ENCODE peak calls at places on chromosome 13, in ten cellular contexts. L is AG10803; M is brain pericyte; A is choroid plexus epithelial cell; N is erythroblast; F is naive B cell; G is NCI-H460; I is mammary epithelial cell; E is stimulated activated CD4-positive, alpha-beta T cell treated with anti-CD3 and anti-CD28 coated beads, Interleukin-4, amount 100 ng/mL, for 1 hour; K is lung. V is an unnamed sample.
A peak's percentile ranks its signal among the peaks of the same experiment; 100 is the strongest.

GRCh38 chr13:22275393-22275792 is 604.5 kb downstream of the FGF9 start:
- DNase-seq in F (no peak), N (no peak), L (no peak), G (no peak), M (no peak), I (no peak), E (no peak), A (no peak), K (no peak), V (no peak)

GRCh38 chr13:46492946-46493345 is 60.0 kb upstream of the LRCH1 start:
- DNase-seq in L (peak; percentile 59), G (peak; percentile 25), N (peak; percentile 56), M (no peak), E (no peak), A (peak; percentile 71), F (peak; percentile 21), K (no peak), I (peak; percentile 16), V (no peak)

GRCh38 chr13:107069107-107069776 is 501.3 kb upstream of the ARGLU1 start:
- DNase-seq in A (peak; percentile 22), I (no peak), F (no peak), M (no peak), L (no peak), G (no peak), E (no peak), K (no peak), N (no peak), V (no peak)

GRCh38 chr13:60258349-60258748 is 94.6 kb upstream of the DIAPH3 start:
- DNase-seq in E (no peak), A (no peak), K (no peak), L (no peak), M (no peak), F (no peak), I (no peak), G (no peak), N (no peak), V (no peak)

GRCh38 chr13:87123987-87124784 is 547.0 kb upstream of the SLITRK5 start:
- DNase-seq in I (peak; percentile 98), G (peak; percentile 71), E (no peak), L (peak; percentile 98), N (peak; percentile 5), F (no peak), A (peak; percentile 100), K (no peak), M (peak; percentile 95), V (peak; percentile 94)

GRCh38 chr13:28655566-28655965 is 3.4 kb upstream of the POMP start:
- DNase-seq in M (no peak), G (no peak), E (no peak), A (peak; percentile 69), K (no peak), I (peak; percentile 46), L (peak; percentile 85), F (no peak), N (no peak), V (no peak)

GRCh38 chr13:113155201-113155600 is 3.2 kb upstream of the PROZ start:
- DNase-seq in L (no peak), G (no peak), I (no peak), M (no peak), A (no peak), K (no peak), E (no peak), F (no peak), N (no peak), V (no peak)

GRCh38 chr13:28704919-28705318 is 13.9 kb downstream of the SLC46A3 start:
- DNase-seq in L (no peak), K (no peak), E (no peak), I (no peak), M (no peak), G (no peak), A (no peak), N (no peak), F (no peak), V (no peak)

GRCh38 chr13:44300895-44301638 is 72.6 kb upstream of the SERP2 start:
- DNase-seq in F (no peak), E (peak; percentile 21), I (peak; percentile 92), A (peak; percentile 72), K (peak; percentile 67), M (no peak), L (peak; percentile 68), N (no peak), G (peak; percentile 82), V (no peak)